ENCODE peak calls at places on chromosomes 2 and 18, in ten cellular contexts. S, H, G, F, K, L, Z, X, O and U are unnamed samples.

GRCh38 chr2:230976671-230977171 is 19.2 kb upstream of the SPATA3 start:
- DNase-seq in S (no peak), H (no peak), G (no peak), F (no peak), K (no peak), L (no peak), Z (no peak), X (no peak), O (no peak), U (no peak)

GRCh38 chr2:148519013-148519412 is 125.5 kb upstream of the EPC2 start:
- DNase-seq in S (no peak), H (no peak), G (no peak), F (no peak), K (peak; percentile 87), L (peak; percentile 18), Z (no peak), X (no peak), O (no peak), U (no peak)

GRCh38 chr2:33372940-33373553 is 103.4 kb upstream of the RASGRP3 start:
- DNase-seq in S (peak; percentile 69), H (no peak), G (no peak), F (no peak), K (peak; percentile 42), L (peak; percentile 27), Z (peak; percentile 28), X (peak; percentile 58), O (peak; percentile 30), U (peak; percentile 52)

GRCh38 chr2:203412555-203413331 is 84.5 kb downstream of the ABI2 start:
- DNase-seq in S (no peak), H (no peak), G (no peak), F (no peak), K (peak; percentile 30), L (no peak), Z (no peak), X (peak; percentile 25), O (no peak), U (no peak)

GRCh38 chr18:22265838-22266237 is 96.4 kb downstream of the GATA6 start:
- DNase-seq in S (no peak), H (no peak), G (no peak), F (no peak), K (no peak), L (no peak), Z (no peak), X (no peak), O (no peak), U (no peak)

GRCh38 chr2:44155577-44156446 is 12.9 kb upstream of the PPM1B start:
- DNase-seq in S (no peak), H (no peak), G (peak; percentile 48), F (no peak), K (no peak), L (no peak), Z (no peak), X (no peak), O (no peak), U (peak; percentile 73)

GRCh38 chr2:12931211-12931844 is 214.6 kb downstream of the TRIB2 start:
- DNase-seq in S (peak; percentile 30), H (peak; percentile 35), G (peak; percentile 82), F (no peak), K (peak; percentile 45), L (peak; percentile 24), Z (peak; percentile 28), X (peak; percentile 51), O (peak; percentile 30), U (peak; percentile 57)

GRCh38 chr2:74514368-74515270 is at the start of gene TLX2:
- DNase-seq in S (no peak), H (no peak), G (no peak), F (no peak), K (no peak), L (no peak), Z (no peak), X (no peak), O (no peak), U (no peak)

GRCh38 chr2:83160571-83160970 is 1298.5 kb downstream of the SUCLG1 start:
- DNase-seq in S (no peak), H (no peak), G (no peak), F (no peak), K (no peak), L (no peak), Z (no peak), X (no peak), O (no peak), U (no peak)

GRCh38 chr2:53442783-53443182 is 324.8 kb upstream of the CHAC2 start:
- DNase-seq in S (no peak), H (no peak), G (no peak), F (no peak), K (peak; percentile 60), L (peak; percentile 74), Z (no peak), X (no peak), O (no peak), U (no peak)

GRCh38 chr2:240784629-240785423 is 35.2 kb downstream of the KIF1A start:
- DNase-seq in S (no peak), H (no peak), G (no peak), F (no peak), K (no peak), L (no peak), Z (no peak), X (no peak), O (no peak), U (no peak)

GRCh38 chr2:196088209-196088608 is 19.6 kb upstream of the DNAH7 start:
- DNase-seq in S (no peak), H (no peak), G (peak; percentile 74), F (no peak), K (no peak), L (no peak), Z (no peak), X (no peak), O (no peak), U (no peak)

GRCh38 chr2:134623796-134624195 is 95.0 kb downstream of the TMEM163 start:
- DNase-seq in S (peak; percentile 62), H (no peak), G (no peak), F (no peak), K (no peak), L (no peak), Z (no peak), X (no peak), O (no peak), U (no peak)

GRCh38 chr2:37456479-37456878 is 112.0 kb downstream of the QPCT start:
- DNase-seq in S (no peak), H (no peak), G (no peak), F (no peak), K (no peak), L (no peak), Z (peak; percentile 65), X (no peak), O (no peak), U (peak; percentile 19)

GRCh38 chr2:112168422-112169124 is 30.4 kb downstream of the FBLN7 start:
- DNase-seq in S (no peak), H (peak; percentile 26), G (no peak), F (no peak), K (no peak), L (no peak), Z (no peak), X (no peak), O (no peak), U (no peak)

GRCh38 chr2:24820598-24821432 is 27.6 kb downstream of the CENPO start:
- DNase-seq in S (peak; percentile 34), H (no peak), G (no peak), F (no peak), K (no peak), L (no peak), Z (no peak), X (peak; percentile 10), O (no peak), U (no peak)

GRCh38 chr18:58862851-58863538 is 1.7 kb upstream of the ZNF532 start:
- DNase-seq in S (peak; percentile 69), H (peak; percentile 26), G (peak; percentile 52), F (no peak), K (peak; percentile 68), L (peak; percentile 42), Z (peak; percentile 25), X (peak; percentile 41), O (peak; percentile 67), U (peak; percentile 1)

GRCh38 chr2:26175191-26175715 is 2.4 kb downstream of the GAREM2 start:
- DNase-seq in S (no peak), H (no peak), G (no peak), F (no peak), K (no peak), L (no peak), Z (no peak), X (no peak), O (no peak), U (no peak)

GRCh38 chr18:31577195-31577594 is 14.5 kb upstream of the TTR start:
- DNase-seq in S (no peak), H (no peak), G (no peak), F (no peak), K (no peak), L (no peak), Z (no peak), X (no peak), O (no peak), U (no peak)

GRCh38 chr18:61400714-61401113 is 67.5 kb downstream of the CDH20 start:
- DNase-seq in S (no peak), H (no peak), G (peak; percentile 66), F (no peak), K (no peak), L (no peak), Z (no peak), X (no peak), O (no peak), U (peak; percentile 8)

GRCh38 chr2:100013892-100014677 is 128.3 kb downstream of the AFF3 start:
- DNase-seq in S (no peak), H (peak; percentile 78), G (peak; percentile 97), F (no peak), K (peak; percentile 86), L (peak; percentile 9), Z (no peak), X (no peak), O (no peak), U (peak; percentile 95)

GRCh38 chr2:156309106-156309505 is 23.4 kb downstream of the NR4A2 start:
- DNase-seq in S (no peak), H (no peak), G (no peak), F (no peak), K (no peak), L (no peak), Z (no peak), X (no peak), O (no peak), U (peak; percentile 6)

GRCh38 chr2:145228506-145228905 is 708.6 kb upstream of the ZEB2 start:
- DNase-seq in S (no peak), H (no peak), G (no peak), F (no peak), K (no peak), L (no peak), Z (no peak), X (no peak), O (no peak), U (no peak)

GRCh38 chr18:4605222-4605621 is 150.1 kb upstream of the DLGAP1 start:
- DNase-seq in S (no peak), H (no peak), G (no peak), F (no peak), K (no peak), L (no peak), Z (no peak), X (no peak), O (no peak), U (no peak)

GRCh38 chr2:75068546-75068945 is 110.1 kb downstream of the POLE4 start:
- DNase-seq in S (no peak), H (no peak), G (no peak), F (no peak), K (no peak), L (no peak), Z (no peak), X (no peak), O (no peak), U (no peak)

GRCh38 chr18:39698436-39698835 is 2132.8 kb upstream of the CELF4 start:
- DNase-seq in S (no peak), H (no peak), G (no peak), F (no peak), K (no peak), L (no peak), Z (no peak), X (no peak), O (no peak), U (no peak)

GRCh38 chr2:35081001-35081628 is 1274.5 kb upstream of the CRIM1 start:
- DNase-seq in S (no peak), H (no peak), G (no peak), F (no peak), K (no peak), L (no peak), Z (no peak), X (no peak), O (no peak), U (peak; percentile 44)

GRCh38 chr2:53450885-53451284 is 316.7 kb upstream of the CHAC2 start:
- DNase-seq in S (no peak), H (no peak), G (no peak), F (no peak), K (peak; percentile 25), L (no peak), Z (no peak), X (no peak), O (no peak), U (no peak)